ENCODE peak calls at places on chromosomes 13 and 19, in nine cellular contexts. One of them, this sample, is unnamed.
A peak's percentile ranks its signal among the peaks of the same experiment; 100 is the strongest.

GRCh38 chr13:97205465-97205864 is 16.7 kb upstream of the MBNL2 start:
- DNase-seq in right atrium auricular region: no peak
- DNase-seq in AG04450: no peak
- DNase-seq in dorsolateral prefrontal cortex: no peak
- DNase-seq in brain microvascular endothelial cell: no peak
- DNase-seq in neural crest cell: no peak
- DNase-seq in heart left ventricle: no peak
- DNase-seq in WTC11: no peak
- DNase-seq in AG10803: no peak
- DNase-seq in this sample: no peak

GRCh38 chr13:52922961-52923360 is 74.5 kb upstream of the PCDH8 start:
- DNase-seq in AG04450: no peak
- DNase-seq in heart left ventricle: no peak
- DNase-seq in AG10803: no peak
- DNase-seq in dorsolateral prefrontal cortex: no peak
- DNase-seq in right atrium auricular region: no peak
- DNase-seq in neural crest cell: no peak
- DNase-seq in brain microvascular endothelial cell: no peak
- DNase-seq in WTC11: no peak
- DNase-seq in this sample: no peak

GRCh38 chr19:23914402-23915286 is at the start of gene ZNF726:
- DNase-seq in brain microvascular endothelial cell: peak; percentile 96
- DNase-seq in right atrium auricular region: peak; percentile 91
- DNase-seq in AG04450: peak; percentile 59
- DNase-seq in heart left ventricle: peak; percentile 88
- DNase-seq in WTC11: no peak
- DNase-seq in dorsolateral prefrontal cortex: peak; percentile 96
- DNase-seq in AG10803: peak; percentile 94
- DNase-seq in neural crest cell: no peak
- DNase-seq in this sample: peak; percentile 91

GRCh38 chr13:41465215-41465907 is 8.0 kb downstream of the RGCC start:
- DNase-seq in AG04450: peak; percentile 53
- DNase-seq in brain microvascular endothelial cell: peak; percentile 85
- DNase-seq in AG10803: peak; percentile 70
- DNase-seq in heart left ventricle: peak; percentile 71
- DNase-seq in dorsolateral prefrontal cortex: no peak
- DNase-seq in right atrium auricular region: no peak
- DNase-seq in WTC11: no peak
- DNase-seq in neural crest cell: no peak
- DNase-seq in this sample: peak; percentile 59

GRCh38 chr19:31483226-31483857 is 134.1 kb upstream of the TSHZ3 start:
- DNase-seq in WTC11: no peak
- DNase-seq in heart left ventricle: no peak
- DNase-seq in AG04450: no peak
- DNase-seq in dorsolateral prefrontal cortex: no peak
- DNase-seq in brain microvascular endothelial cell: no peak
- DNase-seq in neural crest cell: no peak
- DNase-seq in right atrium auricular region: no peak
- DNase-seq in AG10803: no peak
- DNase-seq in this sample: no peak

GRCh38 chr13:98571955-98572662 is 4.8 kb downstream of the STK24 start:
- DNase-seq in AG04450: no peak
- DNase-seq in right atrium auricular region: no peak
- DNase-seq in WTC11: no peak
- DNase-seq in neural crest cell: no peak
- DNase-seq in dorsolateral prefrontal cortex: no peak
- DNase-seq in heart left ventricle: no peak
- DNase-seq in brain microvascular endothelial cell: no peak
- DNase-seq in AG10803: peak; percentile 87
- DNase-seq in this sample: peak; percentile 63

GRCh38 chr13:52725302-52725701 is 14.3 kb downstream of the CNMD start:
- DNase-seq in neural crest cell: no peak
- DNase-seq in AG10803: no peak
- DNase-seq in brain microvascular endothelial cell: no peak
- DNase-seq in heart left ventricle: no peak
- DNase-seq in right atrium auricular region: no peak
- DNase-seq in AG04450: no peak
- DNase-seq in WTC11: no peak
- DNase-seq in dorsolateral prefrontal cortex: no peak
- DNase-seq in this sample: no peak

GRCh38 chr13:53004605-53005004 is 24.0 kb upstream of the OLFM4 start:
- DNase-seq in heart left ventricle: no peak
- DNase-seq in AG04450: no peak
- DNase-seq in brain microvascular endothelial cell: no peak
- DNase-seq in right atrium auricular region: no peak
- DNase-seq in WTC11: no peak
- DNase-seq in AG10803: no peak
- DNase-seq in neural crest cell: no peak
- DNase-seq in dorsolateral prefrontal cortex: no peak
- DNase-seq in this sample: no peak

GRCh38 chr13:48644951-48645350 is 8.8 kb upstream of the CYSLTR2 start:
- DNase-seq in WTC11: no peak
- DNase-seq in heart left ventricle: no peak
- DNase-seq in AG10803: no peak
- DNase-seq in brain microvascular endothelial cell: no peak
- DNase-seq in neural crest cell: no peak
- DNase-seq in dorsolateral prefrontal cortex: no peak
- DNase-seq in AG04450: no peak
- DNase-seq in right atrium auricular region: no peak
- DNase-seq in this sample: no peak

GRCh38 chr13:113618455-113618854 is 33.9 kb downstream of the TFDP1 start:
- DNase-seq in neural crest cell: no peak
- DNase-seq in brain microvascular endothelial cell: no peak
- DNase-seq in WTC11: no peak
- DNase-seq in heart left ventricle: no peak
- DNase-seq in AG04450: no peak
- DNase-seq in dorsolateral prefrontal cortex: no peak
- DNase-seq in right atrium auricular region: no peak
- DNase-seq in AG10803: no peak
- DNase-seq in this sample: no peak

GRCh38 chr19:48510421-48511268 is 990 bp downstream of the LMTK3 start:
- DNase-seq in right atrium auricular region: peak; percentile 66
- DNase-seq in AG10803: no peak
- DNase-seq in heart left ventricle: peak; percentile 74
- DNase-seq in brain microvascular endothelial cell: peak; percentile 27
- DNase-seq in AG04450: no peak
- DNase-seq in WTC11: peak; percentile 89
- DNase-seq in neural crest cell: peak; percentile 68
- DNase-seq in dorsolateral prefrontal cortex: peak; percentile 90
- DNase-seq in this sample: peak; percentile 51

GRCh38 chr19:16398530-16399241 is 73.1 kb downstream of the EPS15L1 start:
- DNase-seq in right atrium auricular region: no peak
- DNase-seq in AG10803: no peak
- DNase-seq in WTC11: no peak
- DNase-seq in brain microvascular endothelial cell: no peak
- DNase-seq in AG04450: no peak
- DNase-seq in dorsolateral prefrontal cortex: no peak
- DNase-seq in neural crest cell: no peak
- DNase-seq in heart left ventricle: no peak
- DNase-seq in this sample: peak; percentile 67

GRCh38 chr19:28142258-28142657 is 1070.7 kb downstream of the UQCRFS1 start:
- DNase-seq in dorsolateral prefrontal cortex: no peak
- DNase-seq in AG04450: no peak
- DNase-seq in heart left ventricle: no peak
- DNase-seq in right atrium auricular region: no peak
- DNase-seq in brain microvascular endothelial cell: no peak
- DNase-seq in neural crest cell: no peak
- DNase-seq in AG10803: no peak
- DNase-seq in WTC11: no peak
- DNase-seq in this sample: no peak

GRCh38 chr13:77584111-77584510 is 48.6 kb downstream of the SCEL start:
- DNase-seq in WTC11: no peak
- DNase-seq in AG10803: no peak
- DNase-seq in right atrium auricular region: no peak
- DNase-seq in AG04450: no peak
- DNase-seq in neural crest cell: no peak
- DNase-seq in heart left ventricle: no peak
- DNase-seq in dorsolateral prefrontal cortex: peak; percentile 92
- DNase-seq in brain microvascular endothelial cell: no peak
- DNase-seq in this sample: no peak

GRCh38 chr19:42657551-42657950 is 62.8 kb upstream of the CEACAM8 start:
- DNase-seq in heart left ventricle: no peak
- DNase-seq in AG04450: no peak
- DNase-seq in brain microvascular endothelial cell: peak; percentile 2
- DNase-seq in right atrium auricular region: no peak
- DNase-seq in AG10803: peak; percentile 11
- DNase-seq in dorsolateral prefrontal cortex: no peak
- DNase-seq in neural crest cell: no peak
- DNase-seq in WTC11: no peak
- DNase-seq in this sample: peak; percentile 23

GRCh38 chr13:95710313-95710712 is 33.4 kb downstream of the DNAJC3 start:
- DNase-seq in AG10803: peak; percentile 66
- DNase-seq in right atrium auricular region: no peak
- DNase-seq in WTC11: no peak
- DNase-seq in dorsolateral prefrontal cortex: no peak
- DNase-seq in brain microvascular endothelial cell: peak; percentile 60
- DNase-seq in heart left ventricle: no peak
- DNase-seq in AG04450: peak; percentile 39
- DNase-seq in neural crest cell: no peak
- DNase-seq in this sample: peak; percentile 69

GRCh38 chr19:17289489-17289888 is 7.8 kb downstream of the ANKLE1 start:
- DNase-seq in neural crest cell: peak; percentile 78
- DNase-seq in right atrium auricular region: no peak
- DNase-seq in AG04450: peak; percentile 76
- DNase-seq in dorsolateral prefrontal cortex: no peak
- DNase-seq in WTC11: peak; percentile 91
- DNase-seq in AG10803: peak; percentile 80
- DNase-seq in brain microvascular endothelial cell: peak; percentile 88
- DNase-seq in heart left ventricle: peak; percentile 69
- DNase-seq in this sample: peak; percentile 91

GRCh38 chr19:35134601-35135091 is at the start of gene LGI4:
- DNase-seq in AG04450: no peak
- DNase-seq in AG10803: no peak
- DNase-seq in dorsolateral prefrontal cortex: no peak
- DNase-seq in brain microvascular endothelial cell: no peak
- DNase-seq in WTC11: no peak
- DNase-seq in right atrium auricular region: no peak
- DNase-seq in neural crest cell: no peak
- DNase-seq in heart left ventricle: no peak
- DNase-seq in this sample: no peak

GRCh38 chr19:970695-971094 is 13.4 kb upstream of the WDR18 start:
- DNase-seq in neural crest cell: no peak
- DNase-seq in right atrium auricular region: no peak
- DNase-seq in brain microvascular endothelial cell: no peak
- DNase-seq in WTC11: no peak
- DNase-seq in heart left ventricle: no peak
- DNase-seq in AG04450: no peak
- DNase-seq in AG10803: no peak
- DNase-seq in dorsolateral prefrontal cortex: no peak
- DNase-seq in this sample: no peak
- TF ChIP-seq CTCF in neural crest cell: peak; percentile 75
- TF ChIP-seq CTCF in right atrium auricular region: peak; percentile 12
- TF ChIP-seq CTCF in brain microvascular endothelial cell: peak; percentile 77
- TF ChIP-seq CTCF in WTC11: peak; percentile 87
- TF ChIP-seq CTCF in heart left ventricle: peak; percentile 42
- TF ChIP-seq CTCF in AG04450: peak; percentile 70
- TF ChIP-seq CTCF in AG10803: peak; percentile 52
- TF ChIP-seq CTCF in dorsolateral prefrontal cortex: peak; percentile 27
- TF ChIP-seq CTCF in this sample: peak; percentile 65

DNA sequence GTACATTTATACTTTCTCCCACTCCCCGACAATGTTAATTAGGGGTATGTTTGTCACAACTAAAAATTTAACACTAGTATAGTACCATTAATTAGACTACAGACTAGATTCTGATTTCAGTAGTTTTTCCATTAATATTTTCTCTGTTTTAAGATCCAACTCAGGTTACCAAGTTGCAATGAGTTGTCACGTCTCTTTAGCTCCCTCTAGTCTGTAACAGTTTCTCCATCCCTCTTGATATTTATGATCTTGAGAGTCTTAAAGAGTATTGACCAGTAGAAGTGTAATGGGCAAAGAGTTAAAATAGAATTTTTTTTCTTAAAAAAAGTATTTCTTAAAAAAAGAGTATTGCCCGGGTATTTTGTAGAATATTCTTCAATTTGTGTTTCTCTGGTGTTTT is 598.1 kb downstream of the TBC1D4 start:
- DNase-seq in heart left ventricle: no peak
- DNase-seq in dorsolateral prefrontal cortex: no peak
- DNase-seq in WTC11: no peak
- DNase-seq in brain microvascular endothelial cell: no peak
- DNase-seq in AG04450: no peak
- DNase-seq in neural crest cell: no peak
- DNase-seq in right atrium auricular region: no peak
- DNase-seq in AG10803: no peak
- DNase-seq in this sample: peak; percentile 34
- TF ChIP-seq CTCF in heart left ventricle: no peak
- TF ChIP-seq CTCF in dorsolateral prefrontal cortex: no peak
- TF ChIP-seq CTCF in WTC11: no peak
- TF ChIP-seq CTCF in brain microvascular endothelial cell: peak; percentile 40
- TF ChIP-seq CTCF in AG04450: peak; percentile 26
- TF ChIP-seq CTCF in neural crest cell: no peak
- TF ChIP-seq CTCF in right atrium auricular region: no peak
- TF ChIP-seq CTCF in AG10803: no peak
- TF ChIP-seq CTCF in this sample: peak; percentile 25

GRCh38 chr13:100545684-100546061 is 42.9 kb downstream of the GGACT start:
- DNase-seq in dorsolateral prefrontal cortex: no peak
- DNase-seq in AG10803: no peak
- DNase-seq in AG04450: no peak
- DNase-seq in right atrium auricular region: no peak
- DNase-seq in heart left ventricle: no peak
- DNase-seq in neural crest cell: no peak
- DNase-seq in brain microvascular endothelial cell: no peak
- DNase-seq in WTC11: no peak
- DNase-seq in this sample: no peak
- TF ChIP-seq CTCF in dorsolateral prefrontal cortex: no peak
- TF ChIP-seq CTCF in AG10803: no peak
- TF ChIP-seq CTCF in AG04450: no peak
- TF ChIP-seq CTCF in right atrium auricular region: no peak
- TF ChIP-seq CTCF in heart left ventricle: no peak
- TF ChIP-seq CTCF in neural crest cell: no peak
- TF ChIP-seq CTCF in brain microvascular endothelial cell: no peak
- TF ChIP-seq CTCF in WTC11: no peak
- TF ChIP-seq CTCF in this sample: no peak

DNA sequence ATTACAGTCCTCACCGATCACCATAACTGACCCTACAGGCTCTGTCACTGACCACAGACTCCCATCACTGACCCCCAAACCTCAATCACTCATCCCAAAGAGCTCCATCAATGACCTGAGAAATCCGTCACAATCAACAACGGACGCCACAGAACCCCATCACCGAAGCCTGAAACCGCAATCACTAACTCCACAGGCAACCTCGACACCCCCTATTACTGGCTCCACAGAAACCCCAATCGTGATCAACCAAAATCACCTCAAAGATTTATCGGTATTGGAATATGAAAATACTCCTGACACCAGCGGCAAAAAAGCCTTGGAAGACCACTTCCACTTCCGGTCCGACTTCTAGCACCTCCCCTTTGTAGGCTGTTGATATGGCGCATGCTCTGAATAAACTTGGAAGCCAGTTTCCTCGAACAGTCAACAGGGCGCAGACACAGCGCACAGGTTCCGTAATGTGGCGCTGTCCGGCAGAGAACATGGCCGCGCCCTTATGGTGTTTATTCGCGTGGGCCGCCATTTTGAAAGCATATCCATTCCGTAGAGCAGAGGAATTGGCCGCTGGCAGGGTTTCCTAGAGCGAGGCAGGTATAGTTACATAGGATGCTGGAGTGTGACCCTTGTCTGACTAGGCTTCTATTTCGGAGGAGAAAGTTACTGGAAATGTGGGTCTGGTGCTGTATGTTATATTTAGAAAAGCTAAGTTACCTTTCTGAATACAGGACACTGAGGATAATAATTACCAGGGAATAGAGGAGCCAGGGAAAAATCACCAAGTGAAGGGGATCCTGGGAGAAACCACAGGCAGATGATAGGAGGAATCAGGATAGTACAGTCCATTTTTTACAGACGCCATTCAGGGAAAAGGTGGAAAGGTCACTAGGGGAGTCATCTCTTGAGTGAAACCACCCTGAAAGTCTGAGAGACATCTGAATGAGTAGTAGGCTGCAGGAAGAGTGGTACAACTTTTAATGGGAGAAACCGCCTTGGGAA is at the start of gene ZNF585A:
- DNase-seq in right atrium auricular region: peak; percentile 94
- DNase-seq in AG04450: peak; percentile 94
- DNase-seq in brain microvascular endothelial cell: peak; percentile 97
- DNase-seq in neural crest cell: peak; percentile 82
- DNase-seq in AG10803: peak; percentile 97
- DNase-seq in dorsolateral prefrontal cortex: peak; percentile 98
- DNase-seq in heart left ventricle: peak; percentile 93
- DNase-seq in WTC11: peak; percentile 91
- DNase-seq in this sample: peak; percentile 97
- TF ChIP-seq CTCF in right atrium auricular region: no peak
- TF ChIP-seq CTCF in AG04450: peak; percentile 47
- TF ChIP-seq CTCF in brain microvascular endothelial cell: peak; percentile 53
- TF ChIP-seq CTCF in neural crest cell: peak; percentile 28
- TF ChIP-seq CTCF in AG10803: peak; percentile 19
- TF ChIP-seq CTCF in dorsolateral prefrontal cortex: peak; percentile 53
- TF ChIP-seq CTCF in heart left ventricle: peak; percentile 34
- TF ChIP-seq CTCF in WTC11: no peak
- TF ChIP-seq CTCF in this sample: peak; percentile 28